ENCODE peak calls at places on chromosome 17, in four cellular contexts. Q is keratinocyte, A is dorsolateral prefrontal cortex, Y is body of pancreas. U is an unnamed sample.

GRCh38 chr17:4968916-4969550 is 1.4 kb upstream of the SPAG7 start:
- DNase-seq in Y (no peak), Q (no peak), A (no peak), U (peak)

GRCh38 chr17:18974407-18975149 is 22.6 kb downstream of the SLC5A10 start:
- DNase-seq in A (no peak), Q (no peak), Y (no peak), U (peak)

GRCh38 chr17:14201595-14201994 is 35.1 kb downstream of the CDRT15 start:
- DNase-seq in Q (no peak), A (no peak), Y (no peak), U (no peak)

GRCh38 chr17:66466933-66467367 is 164.5 kb downstream of the PRKCA start:
- DNase-seq in Y (no peak), A (no peak), Q (peak), U (peak)

GRCh38 chr17:59355695-59356323 is 24.4 kb downstream of the YPEL2 start:
- DNase-seq in A (peak), Y (no peak), Q (no peak), U (no peak)

GRCh38 chr17:66301864-66302741 is at the start of gene PRKCA:
- DNase-seq in A (peak), Y (peak), Q (no peak), U (peak)

GRCh38 chr17:8912060-8912981 is 44.8 kb upstream of the PIK3R6 start:
- DNase-seq in Y (no peak), A (no peak), Q (no peak), U (no peak)

GRCh38 chr17:4249452-4250029 is 14.2 kb downstream of the ANKFY1 start:
- DNase-seq in Y (no peak), Q (no peak), A (no peak), U (no peak)

GRCh38 chr17:62791235-62792121 is 16.6 kb downstream of the MARCHF10 start:
- DNase-seq in Q (no peak), Y (no peak), A (no peak), U (no peak)

GRCh38 chr17:18994626-18995025 is 9.9 kb downstream of the FAM83G start:
- DNase-seq in Y (no peak), A (no peak), Q (no peak), U (no peak)

GRCh38 chr17:47254403-47254943 is 846 bp downstream of the ITGB3 start:
- DNase-seq in Q (no peak), A (no peak), Y (no peak), U (no peak)

GRCh38 chr17:74838275-74838674 is 21.4 kb downstream of the GRIN2C start:
- DNase-seq in A (no peak), Q (no peak), Y (no peak), U (no peak)

GRCh38 chr17:56594528-56595418 is 1.3 kb downstream of the NOG start:
- DNase-seq in Q (no peak), A (no peak), Y (no peak), U (no peak)

GRCh38 chr17:61809816-61810392 is 53.4 kb downstream of the BRIP1 start:
- DNase-seq in Q (no peak), A (no peak), Y (no peak), U (no peak)

GRCh38 chr17:71084219-71084618 is 914.9 kb downstream of the KCNJ2 start:
- DNase-seq in A (no peak), Y (peak), Q (no peak), U (no peak)

GRCh38 chr17:34797724-34798123 is 163.5 kb downstream of the CCT6B start:
- DNase-seq in Y (peak), Q (no peak), A (no peak), U (no peak)

GRCh38 chr17:27817731-27818130 is 17.4 kb upstream of the NOS2 start:
- DNase-seq in Y (no peak), Q (no peak), A (no peak), U (no peak)

GRCh38 chr17:34252138-34252889 is 2.8 kb upstream of the CCL2 start:
- DNase-seq in Y (peak), A (peak), Q (no peak), U (no peak)

GRCh38 chr17:61126476-61127240 is 273.0 kb upstream of the TBX2 start:
- DNase-seq in Y (no peak), A (no peak), Q (no peak), U (no peak)

GRCh38 chr17:63399856-63400255 is 46.2 kb downstream of the CYB561 start:
- DNase-seq in A (no peak), Q (no peak), Y (no peak), U (no peak)

GRCh38 chr17:21298983-21299519 is 14.5 kb downstream of the MAP2K3 start:
- DNase-seq in Q (no peak), Y (no peak), A (no peak), U (no peak)

GRCh38 chr17:80287806-80288579 is 27.3 kb downstream of the RNF213 start:
- DNase-seq in A (no peak), Q (no peak), Y (no peak), U (no peak)

GRCh38 chr17:21249911-21250703 is 3.1 kb downstream of the NATD1 start:
- DNase-seq in Y (no peak), Q (no peak), A (no peak), U (no peak)

GRCh38 chr17:33657181-33657580 is 364.1 kb upstream of the ASIC2 start:
- DNase-seq in Q (no peak), A (no peak), Y (no peak), U (no peak)

GRCh38 chr17:252456-252855 is 71.0 kb upstream of the DOC2B start:
- DNase-seq in Q (no peak), A (peak), Y (peak), U (no peak)

GRCh38 chr17:47223007-47223406 is 13.9 kb downstream of the MYL4 start:
- DNase-seq in A (no peak), Q (no peak), Y (no peak), U (no peak)

GRCh38 chr17:9189870-9190269 is 168.6 kb downstream of the NTN1 start:
- DNase-seq in A (no peak), Q (no peak), Y (no peak), U (no peak)

GRCh38 chr17:954431-955164 is 25.0 kb downstream of the NXN start:
- DNase-seq in Q (no peak), Y (no peak), A (no peak), U (no peak)

GRCh38 chr17:10060526-10060925 is 137.9 kb downstream of the GAS7 start:
- DNase-seq in A (no peak), Q (no peak), Y (no peak), U (no peak)

GRCh38 chr17:78359216-78359935 is 501 bp downstream of the SOCS3 start:
- DNase-seq in Q (no peak), Y (no peak), A (no peak), U (no peak)

GRCh38 chr17:32976131-32976530 is 15.5 kb upstream of the SPACA3 start:
- DNase-seq in Y (peak), Q (no peak), A (no peak), U (no peak)

GRCh38 chr17:32111141-32111771 is 31.0 kb upstream of the RHOT1 start:
- DNase-seq in Y (no peak), Q (no peak), A (peak), U (no peak)

GRCh38 chr17:79075861-79076406 is 1.3 kb downstream of the ENGASE start:
- DNase-seq in Q (no peak), A (no peak), Y (no peak), U (no peak)

GRCh38 chr17:82367724-82368524 is 3.6 kb upstream of the UTS2R start:
- DNase-seq in Q (no peak), A (no peak), Y (no peak), U (no peak)

GRCh38 chr17:76496464-76496863 is 4.8 kb downstream of the RHBDF2 start:
- DNase-seq in Y (no peak), A (no peak), Q (no peak), U (no peak)

GRCh38 chr17:76500074-76500744 is 1.0 kb downstream of the RHBDF2 start:
- DNase-seq in Q (no peak), A (no peak), Y (no peak), U (no peak)

GRCh38 chr17:76497699-76497978 is 3.6 kb downstream of the RHBDF2 start:
- DNase-seq in A (no peak), Y (no peak), Q (no peak), U (no peak)

GRCh38 chr17:76498886-76499667 is 2.1 kb downstream of the RHBDF2 start:
- DNase-seq in A (no peak), Q (no peak), Y (no peak), U (no peak)

DNA sequence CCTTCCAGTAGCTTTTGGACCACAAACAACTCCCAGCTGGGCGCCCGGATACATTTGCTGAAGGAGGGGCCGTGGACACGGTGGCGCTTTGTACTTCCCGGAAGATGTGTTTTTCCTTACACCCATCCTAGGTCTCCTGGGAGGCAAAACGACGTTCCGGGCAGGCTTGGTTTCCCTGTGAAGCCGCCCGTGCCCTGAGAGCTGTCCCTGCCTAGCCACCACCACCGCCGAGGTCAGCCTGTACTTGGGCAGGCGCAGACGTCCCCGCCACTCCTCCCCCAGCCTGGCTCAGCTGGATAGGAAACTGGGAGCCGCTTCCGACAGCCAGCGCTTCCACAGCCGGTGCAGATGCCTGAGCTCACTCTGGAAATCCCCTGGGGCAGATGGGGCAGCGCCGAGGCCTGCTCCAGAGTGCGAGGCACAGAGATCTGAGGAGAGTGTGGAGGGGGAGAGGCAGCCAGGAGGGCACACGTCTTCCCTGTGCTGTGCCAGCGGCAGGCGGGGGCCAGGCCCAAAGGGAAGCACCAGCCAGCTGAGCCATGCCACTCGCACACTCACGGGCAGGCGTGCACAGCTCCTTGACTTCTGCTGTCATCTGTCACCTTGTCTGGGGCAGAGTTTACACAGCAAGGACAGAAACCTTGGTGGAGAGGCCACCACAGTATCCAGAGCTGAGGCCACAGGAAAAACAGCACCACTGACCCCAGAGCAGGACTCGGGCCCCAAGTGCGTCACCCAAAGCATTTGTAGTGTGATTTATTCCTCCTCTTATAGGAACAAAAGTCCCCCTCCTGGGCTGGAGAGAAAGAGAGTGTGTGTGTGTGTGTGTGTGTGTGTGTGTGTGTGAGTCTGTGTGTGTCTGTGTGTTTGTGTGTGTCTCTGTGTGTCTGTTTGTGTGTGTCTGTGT is 3.0 kb downstream of the RHBDF2 start:
- DNase-seq in Y (peak), Q (peak), A (peak), U (peak)
- H3K27ac ChIP-seq in Y (peak), Q (peak), A (peak), U (peak)

GRCh38 chr17:81367171-81367570 is 28.1 kb upstream of the BAHCC1 start:
- DNase-seq in Y (no peak), Q (no peak), A (no peak), U (no peak)

GRCh38 chr17:81365601-81366585 is 29.4 kb upstream of the BAHCC1 start:
- DNase-seq in A (no peak), Q (peak), Y (peak), U (peak)

GRCh38 chr17:81366648-81367047 is 28.6 kb upstream of the BAHCC1 start:
- DNase-seq in A (no peak), Y (no peak), Q (no peak), U (no peak)

GRCh38 chr17:81364278-81365147 is 30.7 kb upstream of the BAHCC1 start:
- DNase-seq in A (no peak), Y (no peak), Q (no peak), U (no peak)

GRCh38 chr17:81365148-81365600 is 30.1 kb upstream of the BAHCC1 start:
- DNase-seq in Q (no peak), A (no peak), Y (peak), U (peak)
- H3K27ac ChIP-seq in Q (peak), A (peak), Y (peak), U (peak)

GRCh38 chr17:15502315-15503112 is 35.1 kb upstream of the CDRT4 start:
- DNase-seq in A (peak), Q (peak), Y (peak), U (no peak)
- H3K27ac ChIP-seq in A (peak), Q (no peak), Y (no peak), U (no peak)

GRCh38 chr17:2180768-2181167 is 122.8 kb downstream of the SMG6 start:
- DNase-seq in Q (no peak), Y (no peak), A (no peak), U (no peak)

GRCh38 chr17:2178798-2179505 is 124.0 kb downstream of the HIC1 start:
- DNase-seq in A (no peak), Q (no peak), Y (no peak), U (no peak)

GRCh38 chr17:2179615-2180295 is 123.8 kb downstream of the SMG6 start:
- DNase-seq in Q (no peak), A (peak), Y (peak), U (no peak)

GRCh38 chr17:2183346-2183745 is 120.2 kb downstream of the SMG6 start:
- DNase-seq in A (no peak), Y (no peak), Q (no peak), U (no peak)

DNA sequence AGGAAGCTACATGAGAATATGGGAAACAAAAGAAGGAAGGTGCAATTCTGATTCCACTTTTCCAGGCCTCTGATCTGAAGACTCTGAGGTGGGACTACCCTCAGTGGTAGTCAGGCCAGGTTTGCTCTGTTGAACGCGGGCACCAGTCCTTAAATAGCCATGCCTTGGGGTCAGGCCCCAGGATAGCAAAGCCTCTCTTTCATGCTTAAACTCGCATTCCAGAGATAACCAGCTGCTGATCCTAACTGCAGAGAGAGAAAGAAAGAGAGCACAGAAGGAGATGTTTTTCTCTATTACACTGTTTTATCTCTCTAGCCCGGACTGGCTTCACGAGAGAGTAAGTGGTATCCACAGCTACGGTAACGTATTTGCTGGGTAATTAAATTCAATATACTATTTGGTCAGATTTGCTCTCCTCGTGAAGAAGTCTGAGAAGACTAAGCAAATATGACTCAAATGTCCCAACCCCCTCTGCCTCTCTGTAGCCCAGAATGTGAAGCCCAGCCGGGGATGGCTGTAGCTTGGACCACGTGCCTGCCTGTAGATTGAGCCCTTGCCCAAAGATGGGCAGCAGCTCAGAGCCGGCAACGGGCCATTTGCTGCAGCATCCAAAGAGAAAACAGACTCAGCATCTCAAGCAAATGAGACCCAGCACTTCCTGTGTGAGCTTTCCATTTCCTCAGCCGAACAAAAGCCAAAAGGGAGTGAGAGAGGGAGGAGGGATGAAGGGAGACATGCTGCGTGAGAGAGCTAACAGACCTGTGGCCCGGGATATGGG is 122.2 kb downstream of the SMG6 start:
- DNase-seq in Q (no peak), Y (no peak), A (peak), U (no peak)
- H3K27ac ChIP-seq in Q (no peak), Y (peak), A (peak), U (no peak)

DNA sequence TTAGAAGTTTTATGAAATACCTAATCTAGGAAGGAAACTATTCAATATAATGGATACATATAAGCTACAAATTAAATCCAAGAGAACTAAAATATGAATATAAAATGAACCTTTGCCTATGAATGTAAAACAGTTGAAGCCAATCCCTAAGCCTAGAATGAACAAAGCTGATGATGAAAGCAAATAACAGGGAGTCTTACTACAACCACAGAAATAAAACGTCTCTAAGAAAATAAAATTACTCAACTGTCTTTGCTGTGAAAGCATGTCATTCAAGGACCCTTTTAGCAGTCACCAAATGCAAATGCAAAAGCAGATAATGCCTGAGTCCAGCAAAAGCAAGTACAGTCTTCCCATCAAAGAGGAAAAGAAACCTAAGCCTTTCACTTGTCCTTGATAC is 23.0 kb downstream of the FAM222B start:
- DNase-seq in Y (no peak), A (no peak), Q (no peak), U (no peak)
- H3K27ac ChIP-seq in Y (no peak), A (peak), Q (no peak), U (no peak)

GRCh38 chr17:17078832-17079231 is 36.6 kb downstream of the MPRIP start:
- DNase-seq in Y (no peak), A (no peak), Q (no peak), U (no peak)
- H3K27ac ChIP-seq in Y (peak), A (no peak), Q (no peak), U (no peak)

GRCh38 chr17:44134752-44135568 is 6.8 kb upstream of the HROB start:
- DNase-seq in Y (no peak), Q (no peak), A (no peak), U (no peak)
- H3K27ac ChIP-seq in Y (no peak), Q (no peak), A (no peak), U (no peak)

DNA sequence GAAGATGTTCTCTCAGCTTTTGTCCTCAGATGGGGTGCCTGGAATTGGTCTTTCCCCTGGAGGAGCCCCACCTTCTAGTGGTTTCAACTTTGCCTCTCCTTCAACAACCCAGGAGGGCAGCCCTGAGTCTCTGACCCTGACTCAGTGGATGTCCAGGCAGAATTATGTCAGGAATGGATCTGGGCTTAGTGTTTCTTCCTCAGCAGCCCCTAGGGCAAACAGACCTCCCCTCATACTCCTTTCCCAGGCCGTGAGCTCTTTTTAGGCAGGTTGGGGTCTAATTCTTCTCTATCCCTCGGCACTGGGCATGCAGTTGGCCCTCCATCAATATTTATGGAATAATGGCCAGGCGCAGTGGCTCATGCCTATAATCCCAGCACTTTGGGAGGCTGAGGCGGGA is 20.2 kb upstream of the FMNL1 start:
- DNase-seq in A (no peak), Q (no peak), Y (no peak), U (no peak)
- H3K27ac ChIP-seq in A (no peak), Q (no peak), Y (no peak), U (peak)

GRCh38 chr17:50139185-50139783 is 9.3 kb upstream of the SAMD14 start:
- DNase-seq in Y (no peak), Q (no peak), A (no peak), U (no peak)
- H3K27ac ChIP-seq in Y (no peak), Q (no peak), A (no peak), U (no peak)

DNA sequence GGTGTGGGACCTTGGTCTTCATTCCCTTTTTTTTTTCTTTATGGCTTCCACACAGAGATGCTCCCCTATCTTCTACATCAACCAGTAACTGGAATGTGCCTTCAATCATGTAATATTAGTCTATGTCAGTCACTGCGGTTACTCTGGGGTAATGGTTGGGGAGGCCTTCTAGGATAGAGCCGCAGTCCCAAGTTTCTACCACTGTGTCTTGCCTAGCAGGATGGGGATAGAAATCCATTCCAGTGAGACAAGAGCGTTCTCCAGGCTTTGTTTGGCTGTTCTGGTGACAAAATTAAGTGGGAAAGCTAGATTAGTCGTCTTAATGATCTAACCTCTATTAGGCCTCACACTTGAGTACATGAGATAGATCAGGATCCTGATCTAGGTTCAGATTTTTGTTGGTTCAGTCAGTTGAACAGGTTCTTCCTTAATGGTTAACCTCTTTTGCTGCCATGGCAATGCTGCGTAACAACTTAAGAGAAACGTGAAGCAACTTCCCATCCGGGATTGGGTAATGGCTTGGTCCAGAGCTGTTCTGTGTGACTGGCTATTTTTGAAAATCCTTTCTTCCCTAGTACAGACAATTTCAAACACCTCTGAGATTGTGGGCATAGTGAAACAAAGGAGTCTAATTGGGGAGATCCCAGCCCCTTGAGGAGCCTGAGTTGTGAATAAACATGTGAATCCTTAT is 8.7 kb downstream of the MSL1 start:
- DNase-seq in A (peak), Q (no peak), Y (no peak), U (no peak)
- H3K27ac ChIP-seq in A (no peak), Q (no peak), Y (peak), U (no peak)